ENCODE peak calls at places on chromosomes 16 and 17, in ten cellular contexts. V, W, M, H, O, L, S, Z, U and X are unnamed samples.
A peak's percentile ranks its signal among the peaks of the same experiment; 100 is the strongest.

GRCh38 chr16:50463581-50464324 is 84.4 kb upstream of the NKD1 start:
- DNase-seq in V (no peak), W (no peak), M (no peak), H (no peak), O (no peak), L (no peak), S (no peak), Z (no peak), U (no peak), X (no peak)

GRCh38 chr16:49464877-49465504 is 91.4 kb downstream of the C16orf78 start:
- DNase-seq in V (peak; percentile 9), W (no peak), M (no peak), H (peak; percentile 88), O (no peak), L (no peak), S (no peak), Z (no peak), U (no peak), X (no peak)

GRCh38 chr16:85697441-85697840 is 8.7 kb upstream of the GINS2 start:
- DNase-seq in V (no peak), W (no peak), M (no peak), H (no peak), O (no peak), L (no peak), S (peak; percentile 59), Z (peak; percentile 40), U (no peak), X (no peak)

GRCh38 chr17:8146381-8147140 is 5.6 kb downstream of the PER1 start:
- DNase-seq in V (no peak), W (no peak), M (no peak), H (no peak), O (no peak), L (no peak), S (peak; percentile 63), Z (no peak), U (no peak), X (no peak)

GRCh38 chr16:27476240-27476639 is 73.5 kb downstream of the GTF3C1 start:
- DNase-seq in V (no peak), W (no peak), M (no peak), H (no peak), O (no peak), L (no peak), S (no peak), Z (no peak), U (no peak), X (no peak)

GRCh38 chr16:46632778-46633733 is 11.9 kb upstream of the SHCBP1 start:
- DNase-seq in V (no peak), W (no peak), M (no peak), H (peak; percentile 96), O (no peak), L (no peak), S (no peak), Z (no peak), U (no peak), X (no peak)

GRCh38 chr16:8807189-8807588 is 9.6 kb downstream of the PMM2 start:
- DNase-seq in V (no peak), W (no peak), M (no peak), H (no peak), O (no peak), L (no peak), S (no peak), Z (no peak), U (no peak), X (no peak)

GRCh38 chr16:17072104-17072503 is 398.7 kb downstream of the XYLT1 start:
- DNase-seq in V (no peak), W (no peak), M (no peak), H (no peak), O (no peak), L (no peak), S (peak; percentile 78), Z (no peak), U (no peak), X (peak; percentile 16)

GRCh38 chr16:74757347-74757746 is 17.3 kb downstream of the FA2H start:
- DNase-seq in V (no peak), W (no peak), M (no peak), H (no peak), O (no peak), L (no peak), S (no peak), Z (no peak), U (no peak), X (no peak)

GRCh38 chr17:63692195-63692816 is 7.6 kb downstream of the LIMD2 start:
- DNase-seq in V (no peak), W (no peak), M (no peak), H (no peak), O (no peak), L (no peak), S (peak; percentile 63), Z (no peak), U (no peak), X (no peak)
- TF ChIP-seq CTCF in V (no peak), W (no peak), M (no peak), H (no peak), O (no peak), L (no peak), S (no peak), Z (no peak), U (no peak), X (no peak)

GRCh38 chr16:25143898-25144297 is 32.4 kb downstream of the LCMT1 start:
- DNase-seq in V (no peak), W (no peak), M (no peak), H (peak; percentile 71), O (no peak), L (no peak), S (no peak), Z (peak; percentile 13), U (no peak), X (no peak)
- H3K4me3 ChIP-seq in V (no peak overlapping the region), W (no peak overlapping the region), M (no peak overlapping the region), H (no peak overlapping the region), O (no peak overlapping the region), L (no peak overlapping the region), S (no peak overlapping the region), Z (no peak overlapping the region), U (no peak overlapping the region), X (no peak overlapping the region)

DNA sequence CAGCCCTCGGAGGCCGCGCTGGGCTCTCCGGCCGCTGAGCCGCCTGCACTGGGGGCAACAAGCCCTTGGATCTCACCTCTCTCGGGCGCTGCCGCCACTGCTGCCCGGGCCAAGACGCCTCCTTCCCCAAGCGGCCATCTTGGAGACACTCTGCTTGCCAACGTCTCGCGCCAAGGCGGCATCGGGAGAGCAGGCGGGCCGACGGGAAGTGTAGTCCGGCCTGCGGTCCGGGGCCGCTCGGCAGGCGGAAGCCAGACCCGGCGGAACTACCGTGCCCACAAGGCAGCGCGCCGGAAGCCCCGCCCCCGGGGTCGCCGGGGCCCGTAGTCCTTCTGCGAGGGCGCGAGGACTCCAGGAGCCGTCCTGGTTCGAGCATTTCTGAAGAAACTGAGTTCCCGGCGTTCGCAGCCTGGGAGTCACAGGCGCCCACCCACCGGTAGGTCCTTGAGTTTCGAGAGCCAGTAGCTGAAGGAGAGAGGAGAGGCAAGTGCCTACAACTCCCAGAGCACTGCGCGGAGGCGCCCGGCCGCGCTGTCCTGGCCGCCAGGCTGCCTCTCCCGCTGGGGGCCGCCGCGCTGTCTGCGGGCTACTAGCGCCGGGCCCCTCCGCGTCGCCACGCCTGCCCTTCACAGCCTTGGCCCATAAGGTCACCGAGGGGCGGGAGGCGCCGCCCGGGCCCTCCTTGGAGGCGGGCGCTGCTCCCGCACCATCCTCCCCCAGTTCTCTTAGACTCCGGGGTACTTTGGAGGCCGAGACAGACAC is at the start of gene TMEM11:
- DNase-seq in V (peak; percentile 94), W (peak; percentile 87), M (peak; percentile 97), H (peak; percentile 99), O (peak; percentile 93), L (peak; percentile 99), S (peak; percentile 99), Z (peak; percentile 97), U (peak; percentile 97), X (peak; percentile 98)
- TF ChIP-seq CTCF in V (peak; percentile 26), W (peak; percentile 55), M (no peak), H (peak; percentile 41), O (no peak), L (no peak), S (no peak), Z (no peak), U (no peak), X (peak; percentile 9)

DNA sequence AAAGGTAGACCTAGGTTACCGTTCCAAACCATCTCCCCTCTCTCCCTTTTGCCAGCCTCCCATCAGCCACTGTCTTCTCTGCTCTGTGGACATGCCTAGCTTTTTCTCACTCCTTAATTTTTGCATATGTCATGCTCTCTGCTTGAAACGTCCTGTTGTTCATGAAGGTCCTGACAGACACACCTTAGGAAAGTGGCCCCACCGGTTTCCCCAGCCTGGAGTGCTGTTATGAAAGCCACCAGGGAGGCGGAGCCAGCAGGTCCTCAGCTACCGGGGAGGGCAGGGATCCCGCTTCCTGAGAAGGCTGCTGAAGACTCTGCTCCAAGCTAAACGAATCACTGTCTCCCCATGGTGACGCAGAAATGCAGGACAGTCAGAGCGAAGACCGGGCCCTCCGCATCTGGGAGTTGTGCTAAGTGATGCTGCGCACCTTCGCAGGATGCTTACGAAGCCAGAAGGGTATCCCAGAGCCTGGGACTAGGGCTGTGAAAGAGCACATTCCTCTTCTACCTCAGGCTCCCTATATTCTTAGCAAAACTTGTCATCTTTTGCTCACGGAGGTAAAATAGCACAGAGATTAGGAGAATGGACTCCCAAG is 2.3 kb upstream of the SLC16A11 start:
- DNase-seq in V (peak; percentile 43), W (no peak), M (peak; percentile 86), H (peak; percentile 93), O (no peak), L (no peak), S (peak; percentile 69), Z (no peak), U (no peak), X (no peak)
- H3K4me3 ChIP-seq in V (peak overlapping the region; percentile 42), W (peak overlapping the region; percentile 42), M (peak overlapping the region; percentile 64), H (peak overlapping the region; percentile 69), O (no peak overlapping the region), L (peak overlapping the region; percentile 49), S (no peak overlapping the region), Z (peak overlapping the region; percentile 9), U (no peak overlapping the region), X (peak overlapping the region; percentile 57)

GRCh38 chr17:81956607-81957589 is 4.1 kb downstream of the NOTUM start:
- DNase-seq in V (no peak), W (no peak), M (no peak), H (peak; percentile 46), O (no peak), L (no peak), S (peak; percentile 76), Z (no peak), U (no peak), X (no peak)

GRCh38 chr17:81960130-81960958 is 643 bp downstream of the NOTUM start:
- DNase-seq in V (no peak), W (no peak), M (no peak), H (peak; percentile 84), O (no peak), L (no peak), S (peak; percentile 82), Z (no peak), U (no peak), X (no peak)

GRCh38 chr17:81959362-81960129 is 1.4 kb downstream of the NOTUM start:
- DNase-seq in V (peak; percentile 81), W (peak; percentile 50), M (peak; percentile 59), H (peak; percentile 90), O (peak; percentile 29), L (peak; percentile 73), S (peak; percentile 97), Z (peak; percentile 65), U (peak; percentile 56), X (peak; percentile 70)

GRCh38 chr17:81957691-81958432 is 3.1 kb downstream of the NOTUM start:
- DNase-seq in V (no peak), W (no peak), M (no peak), H (peak; percentile 46), O (no peak), L (no peak), S (peak; percentile 77), Z (no peak), U (no peak), X (no peak)

GRCh38 chr17:81958633-81959342 is 2.2 kb downstream of the NOTUM start:
- DNase-seq in V (no peak), W (no peak), M (no peak), H (peak; percentile 58), O (no peak), L (no peak), S (peak; percentile 73), Z (no peak), U (no peak), X (no peak)
- TF ChIP-seq CTCF in V (no peak), W (no peak), M (no peak), H (no peak), O (no peak), L (no peak), S (no peak), Z (peak; percentile 14), U (no peak), X (no peak)